ENCODE peak calls at places on chromosome 21, in six cellular contexts. S is HAP-1; W is naive thymus-derived CD4-positive, alpha-beta T cell; Y is ovary; F is left lung; G is H9. A is an unnamed sample.

GRCh38 chr21:25809013-25809412 is 74.2 kb downstream of the GABPA start:
- DNase-seq in G (no peak), S (no peak), F (no peak), W (no peak), Y (no peak), A (no peak)

GRCh38 chr21:39381009-39381408 is 32.1 kb upstream of the HMGN1 start:
- DNase-seq in G (no peak), S (peak; percentile 26), Y (no peak), F (no peak), W (no peak), A (no peak)

GRCh38 chr21:35768187-35768586 is 292.1 kb downstream of the SETD4 start:
- DNase-seq in G (no peak), S (no peak), Y (no peak), W (no peak), F (no peak), A (no peak)

GRCh38 chr21:23887709-23888303 is 1719.5 kb downstream of the MRPL39 start:
- DNase-seq in S (no peak), F (no peak), W (peak; percentile 41), G (no peak), Y (no peak), A (peak; percentile 6)

GRCh38 chr21:26570203-26570602 is 2.9 kb downstream of the CYYR1 start:
- DNase-seq in F (no peak), Y (no peak), W (no peak), G (no peak), S (no peak), A (no peak)

GRCh38 chr21:27648560-27648959 is 681.7 kb upstream of the ADAMTS5 start:
- DNase-seq in Y (no peak), F (no peak), S (no peak), G (no peak), W (no peak), A (no peak)

GRCh38 chr21:17726047-17726446 is 93.1 kb downstream of the C21orf91 start:
- DNase-seq in S (no peak), W (no peak), F (no peak), Y (no peak), G (no peak), A (no peak)

GRCh38 chr21:25872271-25872670 is 137.5 kb downstream of the GABPA start:
- DNase-seq in F (no peak), Y (no peak), W (no peak), G (peak; percentile 61), S (peak; percentile 24), A (no peak)

DNA sequence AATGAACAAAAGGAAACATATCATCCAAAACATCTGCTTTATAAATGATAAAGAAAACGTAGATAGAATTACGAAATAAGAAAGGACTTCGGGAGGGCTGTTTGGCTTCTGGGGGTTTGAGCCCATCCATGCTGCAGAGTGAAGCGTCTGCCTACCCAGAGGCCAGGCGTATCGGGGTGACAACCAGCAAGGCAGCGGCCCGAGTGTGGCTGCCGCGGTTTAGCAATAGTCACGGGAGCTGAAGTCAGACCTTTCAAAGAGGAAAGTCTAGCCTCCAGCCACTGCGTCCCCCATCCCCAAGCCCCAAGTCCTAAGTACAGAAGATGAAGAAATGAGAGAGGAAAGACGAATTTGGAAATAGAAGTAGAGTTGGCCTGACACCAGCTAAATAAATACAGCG is 8.6 kb downstream of the SLC37A1 start:
- DNase-seq in G (no peak), W (no peak), F (peak; percentile 61), S (no peak), Y (no peak), A (no peak)
- H3K4me1 ChIP-seq in G (peaks cover 4% of the 10 kb centered on the region), W (peaks cover 19% of the 10 kb centered on the region), F (peaks cover 40% of the 10 kb centered on the region), S (peaks cover 12% of the 10 kb centered on the region), Y (peaks cover 6% of the 10 kb centered on the region), A (peaks cover 7% of the 10 kb centered on the region)

DNA sequence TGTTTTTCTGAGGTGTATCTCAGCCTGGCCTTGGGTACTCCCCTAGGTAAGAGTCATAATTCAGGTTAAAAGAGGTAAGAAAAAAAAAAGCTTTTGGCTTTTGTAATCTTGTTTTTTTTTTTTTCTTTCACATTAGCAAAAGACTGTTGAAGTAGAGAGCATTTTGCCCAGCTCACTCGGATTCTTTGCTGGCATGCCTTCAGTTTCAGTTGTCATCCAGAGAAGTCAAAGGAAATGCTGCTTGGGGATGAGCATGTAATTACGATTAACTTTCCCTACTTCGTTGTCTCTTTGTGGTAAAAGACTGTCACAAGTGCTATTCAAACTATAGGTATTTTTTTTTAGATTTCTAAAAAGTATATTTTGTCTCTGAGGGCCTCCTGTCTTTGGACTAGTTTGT is 6.3 kb downstream of the BACH1 start:
- DNase-seq in F (no peak), G (no peak), Y (no peak), W (no peak), S (no peak), A (no peak)
- H3K4me1 ChIP-seq in F (peaks cover 95% of the 10 kb centered on the region), G (peaks cover 8% of the 10 kb centered on the region), Y (peaks cover 17% of the 10 kb centered on the region), W (peaks cover 28% of the 10 kb centered on the region), S (peaks cover 15% of the 10 kb centered on the region), A (peaks cover 9% of the 10 kb centered on the region)

GRCh38 chr21:45871616-45872236 is 109.8 kb upstream of the COL6A1 start:
- DNase-seq in Y (no peak), W (no peak), F (peak; percentile 50), S (no peak), G (peak; percentile 23), A (no peak)
- H3K4me1 ChIP-seq in Y (no peaks in the 10 kb centered on the region), W (peaks cover 4% of the 10 kb centered on the region), F (no peaks in the 10 kb centered on the region), S (no peaks in the 10 kb centered on the region), G (no peaks in the 10 kb centered on the region), A (no peaks in the 10 kb centered on the region)

GRCh38 chr21:40936151-40936550 is 89.2 kb upstream of the DSCAM start:
- DNase-seq in S (no peak), G (no peak), Y (no peak), W (no peak), F (no peak), A (no peak)
- H3K4me1 ChIP-seq in S (no peaks in the 10 kb centered on the region), G (no peaks in the 10 kb centered on the region), Y (no peaks in the 10 kb centered on the region), W (no peaks in the 10 kb centered on the region), F (no peaks in the 10 kb centered on the region), A (no peaks in the 10 kb centered on the region)

GRCh38 chr21:45444385-45444784 is 39.4 kb downstream of the COL18A1 start:
- DNase-seq in W (no peak), Y (peak; percentile 24), S (no peak), G (no peak), F (peak; percentile 49), A (no peak)
- H3K4me1 ChIP-seq in W (no peaks in the 10 kb centered on the region), Y (peaks cover 3% of the 10 kb centered on the region), S (no peaks in the 10 kb centered on the region), G (no peaks in the 10 kb centered on the region), F (peaks cover 4% of the 10 kb centered on the region), A (no peaks in the 10 kb centered on the region)

DNA sequence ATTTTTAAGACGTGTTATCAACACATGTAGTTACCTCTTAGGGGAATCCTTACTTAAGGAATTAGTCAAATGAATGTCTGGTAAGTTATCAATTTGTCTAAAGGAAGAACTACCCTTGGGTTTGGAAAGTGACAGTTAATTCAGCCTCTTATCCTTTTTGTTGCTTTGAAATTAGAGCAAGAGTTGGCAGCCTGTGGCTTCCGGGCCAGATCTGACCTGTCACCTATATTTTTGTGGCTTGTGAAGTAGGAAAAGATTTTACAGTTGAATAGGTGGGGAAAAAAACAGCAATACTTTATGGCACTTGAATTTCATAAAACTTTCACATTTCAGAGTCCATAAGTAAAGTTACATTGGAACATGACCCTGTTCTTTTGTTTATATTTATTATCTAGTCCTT is 5.5 kb downstream of the MRPS6 start:
- DNase-seq in S (no peak), F (no peak), Y (no peak), G (no peak), W (no peak), A (no peak)
- H3K4me1 ChIP-seq in S (peaks cover 19% of the 10 kb centered on the region), F (peaks cover 72% of the 10 kb centered on the region), Y (peaks cover 16% of the 10 kb centered on the region), G (peaks cover 10% of the 10 kb centered on the region), W (peaks cover 71% of the 10 kb centered on the region), A (peaks cover 30% of the 10 kb centered on the region)

GRCh38 chr21:34129971-34130597 is 56.7 kb downstream of the MRPS6 start:
- DNase-seq in Y (no peak), W (no peak), G (peak; percentile 68), S (peak; percentile 54), F (no peak), A (no peak)
- H3K4me1 ChIP-seq in Y (peaks cover 29% of the 10 kb centered on the region), W (peaks cover 67% of the 10 kb centered on the region), G (peaks cover 29% of the 10 kb centered on the region), S (peaks cover 26% of the 10 kb centered on the region), F (peaks cover 54% of the 10 kb centered on the region), A (peaks cover 9% of the 10 kb centered on the region)

DNA sequence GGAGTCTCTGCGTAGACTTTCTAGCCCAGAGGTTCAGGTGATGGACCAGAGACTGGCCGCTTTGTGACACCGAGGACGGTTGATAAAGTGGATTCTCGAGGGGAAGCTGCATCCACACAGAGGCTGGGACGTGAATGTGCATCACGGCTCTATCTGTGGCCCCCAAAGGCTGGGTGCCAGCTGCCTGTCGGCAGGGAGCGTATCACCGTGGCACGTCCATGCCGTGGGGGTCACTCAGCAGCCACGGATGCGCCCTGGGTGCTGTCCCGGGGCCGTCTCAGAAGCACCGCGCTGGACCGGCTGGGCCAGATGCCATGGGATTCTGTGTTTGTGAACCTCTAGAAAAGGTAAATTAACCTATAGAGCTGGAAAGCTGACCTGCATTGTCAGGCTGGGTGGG is 57.2 kb upstream of the TRAPPC10 start:
- DNase-seq in W (no peak), F (peak; percentile 67), S (no peak), G (no peak), Y (no peak), A (no peak)
- H3K4me1 ChIP-seq in W (peaks cover 7% of the 10 kb centered on the region), F (no peaks in the 10 kb centered on the region), S (no peaks in the 10 kb centered on the region), G (no peaks in the 10 kb centered on the region), Y (no peaks in the 10 kb centered on the region), A (peaks cover under 1% of the 10 kb centered on the region)